ENCODE peak calls at places on chromosomes 11 and 22, in six cellular contexts. One of them, this sample, is unnamed.

GRCh38 chr22:20249797-20250354 is 18.2 kb downstream of the RTN4R start:
- DNase-seq in GM12891: no peak
- DNase-seq in HepG2: no peak
- DNase-seq in H1: no peak
- DNase-seq in GM12878: no peak
- DNase-seq in K562: no peak
- DNase-seq in this sample: no peak

GRCh38 chr22:49481651-49482399 is 345.8 kb downstream of the BRD1 start:
- DNase-seq in GM12891: no peak
- DNase-seq in GM12878: no peak
- DNase-seq in K562: no peak
- DNase-seq in HepG2: no peak
- DNase-seq in H1: no peak
- DNase-seq in this sample: no peak

GRCh38 chr11:78156081-78156844 is 16.8 kb upstream of the ALG8 start:
- DNase-seq in HepG2: peak; percentile 95
- DNase-seq in H1: no peak
- DNase-seq in K562: no peak
- DNase-seq in GM12878: no peak
- DNase-seq in GM12891: no peak
- DNase-seq in this sample: no peak

GRCh38 chr11:134034496-134035381 is 34.1 kb upstream of the JAM3 start:
- DNase-seq in GM12878: no peak
- DNase-seq in H1: no peak
- DNase-seq in HepG2: no peak
- DNase-seq in K562: no peak
- DNase-seq in GM12891: no peak
- DNase-seq in this sample: no peak

GRCh38 chr22:41288245-41288946 is 2.4 kb upstream of the RANGAP1 start:
- DNase-seq in GM12878: no peak
- DNase-seq in K562: no peak
- DNase-seq in H1: no peak
- DNase-seq in GM12891: no peak
- DNase-seq in HepG2: peak; percentile 92
- DNase-seq in this sample: no peak

GRCh38 chr11:70829160-70829899 is 423.0 kb downstream of the SHANK2 start:
- DNase-seq in GM12891: no peak
- DNase-seq in K562: no peak
- DNase-seq in HepG2: no peak
- DNase-seq in H1: no peak
- DNase-seq in GM12878: no peak
- DNase-seq in this sample: no peak

GRCh38 chr11:77407613-77408012 is 66.3 kb downstream of the PAK1 start:
- DNase-seq in K562: no peak
- DNase-seq in GM12891: no peak
- DNase-seq in HepG2: peak; percentile 56
- DNase-seq in H1: no peak
- DNase-seq in GM12878: no peak
- DNase-seq in this sample: no peak

GRCh38 chr11:15236514-15236913 is 121.8 kb downstream of the INSC start:
- DNase-seq in HepG2: no peak
- DNase-seq in K562: no peak
- DNase-seq in GM12878: no peak
- DNase-seq in GM12891: no peak
- DNase-seq in H1: no peak
- DNase-seq in this sample: no peak

GRCh38 chr11:6233984-6234313 is 487 bp downstream of the FHIP1B start:
- DNase-seq in H1: no peak
- DNase-seq in GM12878: no peak
- DNase-seq in GM12891: no peak
- DNase-seq in HepG2: no peak
- DNase-seq in K562: no peak
- DNase-seq in this sample: no peak

GRCh38 chr22:25702046-25702445 is 39.9 kb upstream of the MYO18B start:
- DNase-seq in GM12891: no peak
- DNase-seq in H1: no peak
- DNase-seq in K562: no peak
- DNase-seq in HepG2: peak; percentile 18
- DNase-seq in GM12878: no peak
- DNase-seq in this sample: no peak

GRCh38 chr11:128417607-128418324 is 169.6 kb downstream of the ETS1 start:
- DNase-seq in GM12878: no peak
- DNase-seq in HepG2: no peak
- DNase-seq in GM12891: no peak
- DNase-seq in H1: no peak
- DNase-seq in K562: no peak
- DNase-seq in this sample: no peak

GRCh38 chr11:74949748-74950127 is 672 bp downstream of the SPCS2 start:
- DNase-seq in HepG2: no peak
- DNase-seq in GM12878: no peak
- DNase-seq in GM12891: no peak
- DNase-seq in H1: no peak
- DNase-seq in K562: no peak
- DNase-seq in this sample: no peak

GRCh38 chr11:116605543-116605942 is 167.2 kb downstream of the BUD13 start:
- DNase-seq in GM12878: no peak
- DNase-seq in K562: peak; percentile 63
- DNase-seq in H1: peak; percentile 58
- DNase-seq in HepG2: peak; percentile 58
- DNase-seq in GM12891: peak; percentile 42
- DNase-seq in this sample: no peak

GRCh38 chr11:26227883-26228502 is 103.9 kb upstream of the ANO3 start:
- DNase-seq in H1: no peak
- DNase-seq in K562: no peak
- DNase-seq in GM12878: no peak
- DNase-seq in HepG2: no peak
- DNase-seq in GM12891: no peak
- DNase-seq in this sample: no peak

GRCh38 chr11:92735039-92735438 is 234.4 kb upstream of the MTNR1B start:
- DNase-seq in H1: no peak
- DNase-seq in GM12878: no peak
- DNase-seq in HepG2: no peak
- DNase-seq in GM12891: no peak
- DNase-seq in K562: no peak
- DNase-seq in this sample: no peak

GRCh38 chr11:20026629-20027545 is 133.4 kb downstream of the DBX1 start:
- DNase-seq in HepG2: no peak
- DNase-seq in H1: peak; percentile 91
- DNase-seq in K562: no peak
- DNase-seq in GM12891: no peak
- DNase-seq in GM12878: no peak
- DNase-seq in this sample: no peak

GRCh38 chr11:84103096-84103495 is 816.9 kb upstream of the CCDC90B start:
- DNase-seq in K562: no peak
- DNase-seq in GM12891: no peak
- DNase-seq in HepG2: no peak
- DNase-seq in H1: no peak
- DNase-seq in GM12878: no peak
- DNase-seq in this sample: no peak

GRCh38 chr11:41845066-41845465 is 385.6 kb upstream of the LRRC4C start:
- DNase-seq in H1: no peak
- DNase-seq in GM12878: no peak
- DNase-seq in GM12891: no peak
- DNase-seq in HepG2: no peak
- DNase-seq in K562: no peak
- DNase-seq in this sample: no peak

GRCh38 chr11:92643827-92644226 is 325.6 kb upstream of the MTNR1B start:
- DNase-seq in GM12878: no peak
- DNase-seq in H1: no peak
- DNase-seq in K562: no peak
- DNase-seq in GM12891: no peak
- DNase-seq in HepG2: no peak
- DNase-seq in this sample: no peak

GRCh38 chr22:31044262-31044861 is 36.8 kb upstream of the SMTN start:
- DNase-seq in GM12891: no peak
- DNase-seq in HepG2: peak; percentile 77
- DNase-seq in GM12878: no peak
- DNase-seq in K562: no peak
- DNase-seq in H1: no peak
- DNase-seq in this sample: no peak

GRCh38 chr22:38719196-38719595 is 13.5 kb downstream of the GTPBP1 start:
- DNase-seq in GM12878: no peak
- DNase-seq in GM12891: no peak
- DNase-seq in HepG2: no peak
- DNase-seq in K562: no peak
- DNase-seq in H1: no peak
- DNase-seq in this sample: no peak

GRCh38 chr22:38720350-38720749 is 14.6 kb downstream of the GTPBP1 start:
- DNase-seq in K562: no peak
- DNase-seq in H1: no peak
- DNase-seq in HepG2: no peak
- DNase-seq in GM12878: no peak
- DNase-seq in GM12891: no peak
- DNase-seq in this sample: no peak

GRCh38 chr22:38716827-38717226 is 11.1 kb downstream of the GTPBP1 start:
- DNase-seq in HepG2: no peak
- DNase-seq in K562: no peak
- DNase-seq in GM12891: no peak
- DNase-seq in GM12878: no peak
- DNase-seq in H1: no peak
- DNase-seq in this sample: no peak

GRCh38 chr22:38717244-38717643 is 11.5 kb downstream of the GTPBP1 start:
- DNase-seq in K562: no peak
- DNase-seq in GM12878: no peak
- DNase-seq in HepG2: no peak
- DNase-seq in GM12891: no peak
- DNase-seq in H1: no peak
- DNase-seq in this sample: no peak

GRCh38 chr22:38718414-38718813 is 12.7 kb downstream of the GTPBP1 start:
- DNase-seq in HepG2: peak; percentile 47
- DNase-seq in GM12878: no peak
- DNase-seq in K562: no peak
- DNase-seq in GM12891: no peak
- DNase-seq in H1: no peak
- DNase-seq in this sample: no peak
- TF ChIP-seq POLR2AphosphoS5 in HepG2: no peak
- TF ChIP-seq POLR2AphosphoS5 in GM12878: no peak
- TF ChIP-seq POLR2AphosphoS5 in K562: no peak
- TF ChIP-seq POLR2AphosphoS5 in GM12891: no peak
- TF ChIP-seq POLR2AphosphoS5 in H1: no peak
- TF ChIP-seq POLR2AphosphoS5 in this sample: no peak

DNA sequence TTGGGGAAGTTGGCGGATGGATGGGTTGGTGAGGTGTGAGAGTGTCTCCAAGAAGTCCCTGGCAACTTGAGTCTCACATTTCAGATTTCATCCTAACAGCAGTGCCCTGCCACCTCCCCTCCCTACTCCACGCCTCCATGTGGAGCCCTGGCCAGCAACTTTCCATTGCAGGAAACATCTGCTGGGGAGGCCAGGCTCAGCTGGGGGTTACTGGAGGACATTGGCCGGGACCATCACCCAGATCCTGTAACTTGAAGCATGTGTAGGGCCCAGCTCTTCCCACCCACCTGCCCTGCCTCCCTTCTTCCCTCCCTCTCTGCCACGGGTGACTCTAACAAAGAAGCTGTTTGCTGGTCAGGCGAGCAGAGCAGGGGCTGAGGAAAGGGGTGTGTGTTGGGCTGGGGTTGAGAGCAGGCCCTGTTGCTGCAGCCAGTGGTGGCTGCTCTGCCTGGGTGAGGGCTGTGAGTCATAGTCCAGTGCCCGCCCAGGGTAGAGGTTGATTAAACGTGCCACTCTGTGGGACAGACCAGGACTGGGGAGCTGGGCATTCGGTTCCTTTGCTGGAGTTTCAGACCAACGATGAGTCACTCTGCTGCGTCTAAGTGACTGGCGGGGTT is 64.0 kb downstream of the SCN3B start:
- DNase-seq in GM12891: no peak
- DNase-seq in HepG2: peak; percentile 50
- DNase-seq in H1: no peak
- DNase-seq in GM12878: no peak
- DNase-seq in K562: no peak
- DNase-seq in this sample: no peak
- TF ChIP-seq POLR2A in GM12891: no peak
- TF ChIP-seq POLR2A in HepG2: no peak
- TF ChIP-seq POLR2A in H1: no peak
- TF ChIP-seq POLR2A in GM12878: no peak
- TF ChIP-seq POLR2A in K562: no peak
- TF ChIP-seq POLR2A in this sample: no peak

GRCh38 chr11:69585385-69585784 is 55.6 kb upstream of the CCND1 start:
- DNase-seq in H1: no peak
- DNase-seq in HepG2: no peak
- DNase-seq in K562: no peak
- DNase-seq in GM12891: no peak
- DNase-seq in GM12878: no peak
- DNase-seq in this sample: no peak

GRCh38 chr11:69587454-69588081 is 53.4 kb upstream of the CCND1 start:
- DNase-seq in H1: no peak
- DNase-seq in GM12878: no peak
- DNase-seq in HepG2: peak; percentile 43
- DNase-seq in K562: no peak
- DNase-seq in GM12891: no peak
- DNase-seq in this sample: no peak

GRCh38 chr11:69592986-69593385 is 48.0 kb upstream of the CCND1 start:
- DNase-seq in HepG2: no peak
- DNase-seq in GM12891: no peak
- DNase-seq in H1: no peak
- DNase-seq in GM12878: no peak
- DNase-seq in K562: no peak
- DNase-seq in this sample: no peak

GRCh38 chr11:69584160-69584559 is 56.8 kb upstream of the CCND1 start:
- DNase-seq in GM12891: no peak
- DNase-seq in HepG2: no peak
- DNase-seq in H1: no peak
- DNase-seq in GM12878: no peak
- DNase-seq in K562: no peak
- DNase-seq in this sample: no peak

GRCh38 chr11:69588270-69588669 is 52.7 kb upstream of the CCND1 start:
- DNase-seq in GM12878: no peak
- DNase-seq in HepG2: peak; percentile 28
- DNase-seq in K562: no peak
- DNase-seq in GM12891: no peak
- DNase-seq in H1: no peak
- DNase-seq in this sample: no peak
- TF ChIP-seq TAF1 in GM12878: no peak
- TF ChIP-seq TAF1 in HepG2: no peak
- TF ChIP-seq TAF1 in K562: no peak
- TF ChIP-seq TAF1 in GM12891: no peak
- TF ChIP-seq TAF1 in H1: no peak
- TF ChIP-seq TAF1 in this sample: no peak

GRCh38 chr11:46238078-46238966 is 39.1 kb upstream of the CREB3L1 start:
- DNase-seq in GM12891: peak; percentile 51
- DNase-seq in GM12878: no peak
- DNase-seq in HepG2: no peak
- DNase-seq in H1: no peak
- DNase-seq in K562: peak; percentile 78
- DNase-seq in this sample: peak; percentile 52

GRCh38 chr11:46239801-46240061 is 37.7 kb upstream of the CREB3L1 start:
- DNase-seq in HepG2: no peak
- DNase-seq in GM12891: no peak
- DNase-seq in K562: no peak
- DNase-seq in H1: no peak
- DNase-seq in GM12878: no peak
- DNase-seq in this sample: no peak

GRCh38 chr11:46240371-46240770 is 37.1 kb upstream of the CREB3L1 start:
- DNase-seq in K562: no peak
- DNase-seq in GM12891: no peak
- DNase-seq in HepG2: no peak
- DNase-seq in GM12878: no peak
- DNase-seq in H1: no peak
- DNase-seq in this sample: no peak

GRCh38 chr11:46240861-46241260 is 36.6 kb upstream of the CREB3L1 start:
- DNase-seq in K562: no peak
- DNase-seq in HepG2: no peak
- DNase-seq in H1: no peak
- DNase-seq in GM12891: no peak
- DNase-seq in GM12878: no peak
- DNase-seq in this sample: no peak

GRCh38 chr11:46238967-46239800 is 38.3 kb upstream of the CREB3L1 start:
- DNase-seq in GM12878: no peak
- DNase-seq in K562: peak; percentile 79
- DNase-seq in H1: peak; percentile 83
- DNase-seq in GM12891: peak; percentile 83
- DNase-seq in HepG2: peak; percentile 40
- DNase-seq in this sample: peak; percentile 83
- TF ChIP-seq POLR2AphosphoS5 in GM12878: no peak
- TF ChIP-seq POLR2AphosphoS5 in K562: no peak
- TF ChIP-seq POLR2AphosphoS5 in H1: no peak
- TF ChIP-seq POLR2AphosphoS5 in GM12891: no peak
- TF ChIP-seq POLR2AphosphoS5 in HepG2: no peak
- TF ChIP-seq POLR2AphosphoS5 in this sample: no peak

This sample was measured in GM12892.